ENCODE peak calls at places on chromosomes 1 and 21, in ten cellular contexts. One of them, this sample, is unnamed.

GRCh38 chr21:17613242-17613676 is 558 bp upstream of the BTG3 start:
- DNase-seq in NCI-H1092: peak; percentile 34
- DNase-seq in H54: no peak
- DNase-seq in GM12865: no peak
- DNase-seq in tibial nerve: peak; percentile 36
- DNase-seq in dermis microvascular lymphatic vessel endothelial cell: peak; percentile 7
- DNase-seq in GM04504: no peak
- DNase-seq in A549: peak; percentile 11
- DNase-seq in ELR: peak; percentile 15
- DNase-seq in activated CD4-positive, alpha-beta T cell treated with anti-CD3 and anti-CD28 coated beads, Interleukin-2, amount 50 U/mL, for 1 hour: no peak
- DNase-seq in this sample: no peak

GRCh38 chr1:218165687-218166088 is 119.4 kb upstream of the RRP15 start:
- DNase-seq in NCI-H1092: no peak
- DNase-seq in H54: no peak
- DNase-seq in GM12865: no peak
- DNase-seq in tibial nerve: no peak
- DNase-seq in dermis microvascular lymphatic vessel endothelial cell: no peak
- DNase-seq in GM04504: no peak
- DNase-seq in A549: no peak
- DNase-seq in ELR: no peak
- DNase-seq in activated CD4-positive, alpha-beta T cell treated with anti-CD3 and anti-CD28 coated beads, Interleukin-2, amount 50 U/mL, for 1 hour: no peak
- DNase-seq in this sample: no peak

GRCh38 chr1:154969246-154969645 is 1.3 kb downstream of the SHC1 start:
- DNase-seq in NCI-H1092: no peak
- DNase-seq in H54: no peak
- DNase-seq in GM12865: no peak
- DNase-seq in tibial nerve: no peak
- DNase-seq in dermis microvascular lymphatic vessel endothelial cell: no peak
- DNase-seq in GM04504: no peak
- DNase-seq in A549: no peak
- DNase-seq in ELR: no peak
- DNase-seq in activated CD4-positive, alpha-beta T cell treated with anti-CD3 and anti-CD28 coated beads, Interleukin-2, amount 50 U/mL, for 1 hour: no peak
- DNase-seq in this sample: no peak

GRCh38 chr1:30525980-30526651 is 197.3 kb downstream of the MATN1 start:
- DNase-seq in NCI-H1092: no peak
- DNase-seq in H54: peak; percentile 85
- DNase-seq in GM12865: no peak
- DNase-seq in tibial nerve: no peak
- DNase-seq in dermis microvascular lymphatic vessel endothelial cell: peak; percentile 62
- DNase-seq in GM04504: peak; percentile 68
- DNase-seq in A549: peak; percentile 53
- DNase-seq in ELR: peak; percentile 77
- DNase-seq in activated CD4-positive, alpha-beta T cell treated with anti-CD3 and anti-CD28 coated beads, Interleukin-2, amount 50 U/mL, for 1 hour: no peak
- DNase-seq in this sample: no peak

GRCh38 chr21:42093991-42094417 is 22.9 kb downstream of the UMODL1 start:
- DNase-seq in NCI-H1092: no peak
- DNase-seq in H54: peak; percentile 99
- DNase-seq in GM12865: no peak
- DNase-seq in tibial nerve: no peak
- DNase-seq in dermis microvascular lymphatic vessel endothelial cell: peak; percentile 92
- DNase-seq in GM04504: peak; percentile 57
- DNase-seq in A549: no peak
- DNase-seq in ELR: peak; percentile 95
- DNase-seq in activated CD4-positive, alpha-beta T cell treated with anti-CD3 and anti-CD28 coated beads, Interleukin-2, amount 50 U/mL, for 1 hour: no peak
- DNase-seq in this sample: peak; percentile 68

GRCh38 chr1:101436100-101436511 is 199.3 kb downstream of the S1PR1 start:
- DNase-seq in NCI-H1092: no peak
- DNase-seq in H54: no peak
- DNase-seq in GM12865: peak; percentile 81
- DNase-seq in tibial nerve: no peak
- DNase-seq in dermis microvascular lymphatic vessel endothelial cell: no peak
- DNase-seq in GM04504: no peak
- DNase-seq in A549: no peak
- DNase-seq in ELR: no peak
- DNase-seq in activated CD4-positive, alpha-beta T cell treated with anti-CD3 and anti-CD28 coated beads, Interleukin-2, amount 50 U/mL, for 1 hour: no peak
- DNase-seq in this sample: no peak

GRCh38 chr21:31977816-31978215 is 105.0 kb downstream of the HUNK start:
- DNase-seq in NCI-H1092: no peak
- DNase-seq in H54: no peak
- DNase-seq in GM12865: no peak
- DNase-seq in tibial nerve: no peak
- DNase-seq in dermis microvascular lymphatic vessel endothelial cell: no peak
- DNase-seq in GM04504: no peak
- DNase-seq in A549: no peak
- DNase-seq in ELR: no peak
- DNase-seq in activated CD4-positive, alpha-beta T cell treated with anti-CD3 and anti-CD28 coated beads, Interleukin-2, amount 50 U/mL, for 1 hour: no peak
- DNase-seq in this sample: no peak

GRCh38 chr1:199667079-199667478 is 360.4 kb upstream of the NR5A2 start:
- DNase-seq in NCI-H1092: no peak
- DNase-seq in H54: no peak
- DNase-seq in GM12865: peak; percentile 12
- DNase-seq in tibial nerve: no peak
- DNase-seq in dermis microvascular lymphatic vessel endothelial cell: no peak
- DNase-seq in GM04504: no peak
- DNase-seq in A549: no peak
- DNase-seq in ELR: no peak
- DNase-seq in activated CD4-positive, alpha-beta T cell treated with anti-CD3 and anti-CD28 coated beads, Interleukin-2, amount 50 U/mL, for 1 hour: no peak
- DNase-seq in this sample: no peak

GRCh38 chr1:148161252-148161901 is 9.3 kb upstream of the NBPF11 start:
- DNase-seq in NCI-H1092: no peak
- DNase-seq in H54: no peak
- DNase-seq in GM12865: no peak
- DNase-seq in tibial nerve: no peak
- DNase-seq in dermis microvascular lymphatic vessel endothelial cell: no peak
- DNase-seq in GM04504: no peak
- DNase-seq in A549: no peak
- DNase-seq in ELR: no peak
- DNase-seq in activated CD4-positive, alpha-beta T cell treated with anti-CD3 and anti-CD28 coated beads, Interleukin-2, amount 50 U/mL, for 1 hour: no peak
- DNase-seq in this sample: no peak

GRCh38 chr1:28194326-28195035 is 18.0 kb upstream of the PTAFR start:
- DNase-seq in NCI-H1092: no peak
- DNase-seq in H54: no peak
- DNase-seq in GM12865: no peak
- DNase-seq in tibial nerve: no peak
- DNase-seq in dermis microvascular lymphatic vessel endothelial cell: no peak
- DNase-seq in GM04504: no peak
- DNase-seq in A549: no peak
- DNase-seq in ELR: no peak
- DNase-seq in activated CD4-positive, alpha-beta T cell treated with anti-CD3 and anti-CD28 coated beads, Interleukin-2, amount 50 U/mL, for 1 hour: no peak
- DNase-seq in this sample: no peak

GRCh38 chr1:34268311-34269042 is 91.8 kb downstream of the C1orf94 start:
- DNase-seq in NCI-H1092: no peak
- DNase-seq in H54: peak; percentile 57
- DNase-seq in GM12865: no peak
- DNase-seq in tibial nerve: no peak
- DNase-seq in dermis microvascular lymphatic vessel endothelial cell: no peak
- DNase-seq in GM04504: peak; percentile 32
- DNase-seq in A549: no peak
- DNase-seq in ELR: peak; percentile 60
- DNase-seq in activated CD4-positive, alpha-beta T cell treated with anti-CD3 and anti-CD28 coated beads, Interleukin-2, amount 50 U/mL, for 1 hour: no peak
- DNase-seq in this sample: no peak

GRCh38 chr1:207791290-207791689 is 39.4 kb downstream of the CD46 start:
- DNase-seq in NCI-H1092: no peak
- DNase-seq in H54: no peak
- DNase-seq in GM12865: no peak
- DNase-seq in tibial nerve: no peak
- DNase-seq in dermis microvascular lymphatic vessel endothelial cell: no peak
- DNase-seq in GM04504: no peak
- DNase-seq in A549: no peak
- DNase-seq in ELR: no peak
- DNase-seq in activated CD4-positive, alpha-beta T cell treated with anti-CD3 and anti-CD28 coated beads, Interleukin-2, amount 50 U/mL, for 1 hour: no peak
- DNase-seq in this sample: no peak

GRCh38 chr1:219544163-219544846 is 68.6 kb downstream of the ZC3H11B start:
- DNase-seq in NCI-H1092: no peak
- DNase-seq in H54: no peak
- DNase-seq in GM12865: no peak
- DNase-seq in tibial nerve: no peak
- DNase-seq in dermis microvascular lymphatic vessel endothelial cell: no peak
- DNase-seq in GM04504: no peak
- DNase-seq in A549: peak; percentile 28
- DNase-seq in ELR: no peak
- DNase-seq in activated CD4-positive, alpha-beta T cell treated with anti-CD3 and anti-CD28 coated beads, Interleukin-2, amount 50 U/mL, for 1 hour: no peak
- DNase-seq in this sample: no peak

GRCh38 chr1:227472772-227473171 is 90.6 kb upstream of the ZNF678 start:
- DNase-seq in NCI-H1092: no peak
- DNase-seq in H54: no peak
- DNase-seq in GM12865: no peak
- DNase-seq in tibial nerve: no peak
- DNase-seq in dermis microvascular lymphatic vessel endothelial cell: no peak
- DNase-seq in GM04504: no peak
- DNase-seq in A549: no peak
- DNase-seq in ELR: no peak
- DNase-seq in activated CD4-positive, alpha-beta T cell treated with anti-CD3 and anti-CD28 coated beads, Interleukin-2, amount 50 U/mL, for 1 hour: no peak
- DNase-seq in this sample: no peak

GRCh38 chr1:59689741-59690140 is 125.0 kb upstream of the HOOK1 start:
- DNase-seq in NCI-H1092: no peak
- DNase-seq in H54: no peak
- DNase-seq in GM12865: no peak
- DNase-seq in tibial nerve: no peak
- DNase-seq in dermis microvascular lymphatic vessel endothelial cell: no peak
- DNase-seq in GM04504: no peak
- DNase-seq in A549: no peak
- DNase-seq in ELR: no peak
- DNase-seq in activated CD4-positive, alpha-beta T cell treated with anti-CD3 and anti-CD28 coated beads, Interleukin-2, amount 50 U/mL, for 1 hour: no peak
- DNase-seq in this sample: no peak

GRCh38 chr1:207649204-207649753 is 4.3 kb downstream of the CR1L start:
- DNase-seq in NCI-H1092: no peak
- DNase-seq in H54: no peak
- DNase-seq in GM12865: no peak
- DNase-seq in tibial nerve: no peak
- DNase-seq in dermis microvascular lymphatic vessel endothelial cell: no peak
- DNase-seq in GM04504: no peak
- DNase-seq in A549: no peak
- DNase-seq in ELR: no peak
- DNase-seq in activated CD4-positive, alpha-beta T cell treated with anti-CD3 and anti-CD28 coated beads, Interleukin-2, amount 50 U/mL, for 1 hour: no peak
- DNase-seq in this sample: no peak

GRCh38 chr21:20968391-20968790 is 29.8 kb upstream of the NCAM2 start:
- DNase-seq in NCI-H1092: no peak
- DNase-seq in H54: no peak
- DNase-seq in GM12865: no peak
- DNase-seq in tibial nerve: no peak
- DNase-seq in dermis microvascular lymphatic vessel endothelial cell: no peak
- DNase-seq in GM04504: no peak
- DNase-seq in A549: no peak
- DNase-seq in ELR: peak; percentile 38
- DNase-seq in activated CD4-positive, alpha-beta T cell treated with anti-CD3 and anti-CD28 coated beads, Interleukin-2, amount 50 U/mL, for 1 hour: no peak
- DNase-seq in this sample: no peak

GRCh38 chr1:240031414-240031813 is 60.3 kb upstream of the FMN2 start:
- DNase-seq in NCI-H1092: no peak
- DNase-seq in H54: no peak
- DNase-seq in GM12865: no peak
- DNase-seq in tibial nerve: no peak
- DNase-seq in dermis microvascular lymphatic vessel endothelial cell: peak; percentile 43
- DNase-seq in GM04504: peak; percentile 59
- DNase-seq in A549: peak; percentile 41
- DNase-seq in ELR: peak; percentile 87
- DNase-seq in activated CD4-positive, alpha-beta T cell treated with anti-CD3 and anti-CD28 coated beads, Interleukin-2, amount 50 U/mL, for 1 hour: no peak
- DNase-seq in this sample: no peak

GRCh38 chr1:108865316-108865910 is 8.5 kb upstream of the AKNAD1 start:
- DNase-seq in NCI-H1092: no peak
- DNase-seq in H54: no peak
- DNase-seq in GM12865: no peak
- DNase-seq in tibial nerve: no peak
- DNase-seq in dermis microvascular lymphatic vessel endothelial cell: no peak
- DNase-seq in GM04504: no peak
- DNase-seq in A549: no peak
- DNase-seq in ELR: no peak
- DNase-seq in activated CD4-positive, alpha-beta T cell treated with anti-CD3 and anti-CD28 coated beads, Interleukin-2, amount 50 U/mL, for 1 hour: no peak
- DNase-seq in this sample: no peak

GRCh38 chr1:21254335-21254951 is 35.8 kb downstream of the ECE1 start:
- DNase-seq in NCI-H1092: no peak
- DNase-seq in H54: no peak
- DNase-seq in GM12865: no peak
- DNase-seq in tibial nerve: peak; percentile 45
- DNase-seq in dermis microvascular lymphatic vessel endothelial cell: peak; percentile 61
- DNase-seq in GM04504: no peak
- DNase-seq in A549: no peak
- DNase-seq in ELR: no peak
- DNase-seq in activated CD4-positive, alpha-beta T cell treated with anti-CD3 and anti-CD28 coated beads, Interleukin-2, amount 50 U/mL, for 1 hour: no peak
- DNase-seq in this sample: no peak

GRCh38 chr1:17097787-17098186 is 21.5 kb downstream of the PADI2 start:
- DNase-seq in NCI-H1092: no peak
- DNase-seq in H54: no peak
- DNase-seq in GM12865: no peak
- DNase-seq in tibial nerve: no peak
- DNase-seq in dermis microvascular lymphatic vessel endothelial cell: no peak
- DNase-seq in GM04504: no peak
- DNase-seq in A549: no peak
- DNase-seq in ELR: no peak
- DNase-seq in activated CD4-positive, alpha-beta T cell treated with anti-CD3 and anti-CD28 coated beads, Interleukin-2, amount 50 U/mL, for 1 hour: no peak
- DNase-seq in this sample: no peak

GRCh38 chr1:233394860-233395717 is 67.6 kb downstream of the MAP3K21 start:
- DNase-seq in NCI-H1092: peak; percentile 53
- DNase-seq in H54: peak; percentile 16
- DNase-seq in GM12865: peak; percentile 66
- DNase-seq in tibial nerve: peak; percentile 33
- DNase-seq in dermis microvascular lymphatic vessel endothelial cell: peak; percentile 50
- DNase-seq in GM04504: peak; percentile 21
- DNase-seq in A549: peak; percentile 70
- DNase-seq in ELR: peak; percentile 63
- DNase-seq in activated CD4-positive, alpha-beta T cell treated with anti-CD3 and anti-CD28 coated beads, Interleukin-2, amount 50 U/mL, for 1 hour: no peak
- DNase-seq in this sample: no peak

GRCh38 chr1:9659328-9659727 is 7.8 kb downstream of the PIK3CD start:
- DNase-seq in NCI-H1092: no peak
- DNase-seq in H54: no peak
- DNase-seq in GM12865: no peak
- DNase-seq in tibial nerve: no peak
- DNase-seq in dermis microvascular lymphatic vessel endothelial cell: no peak
- DNase-seq in GM04504: peak; percentile 26
- DNase-seq in A549: no peak
- DNase-seq in ELR: peak; percentile 85
- DNase-seq in activated CD4-positive, alpha-beta T cell treated with anti-CD3 and anti-CD28 coated beads, Interleukin-2, amount 50 U/mL, for 1 hour: no peak
- DNase-seq in this sample: no peak

GRCh38 chr1:232110281-232111090 is 483.9 kb downstream of the DISC1 start:
- DNase-seq in NCI-H1092: no peak
- DNase-seq in H54: no peak
- DNase-seq in GM12865: no peak
- DNase-seq in tibial nerve: no peak
- DNase-seq in dermis microvascular lymphatic vessel endothelial cell: no peak
- DNase-seq in GM04504: peak; percentile 89
- DNase-seq in A549: no peak
- DNase-seq in ELR: peak; percentile 13
- DNase-seq in activated CD4-positive, alpha-beta T cell treated with anti-CD3 and anti-CD28 coated beads, Interleukin-2, amount 50 U/mL, for 1 hour: no peak
- DNase-seq in this sample: no peak

This sample was measured in GOT3.